ENCODE peak calls at places on chromosome 1, in nine cellular contexts. One of them, this sample, is unnamed.
A peak's percentile ranks its signal among the peaks of the same experiment; 100 is the strongest.

GRCh38 chr1:207871117-207871649 is 39.7 kb downstream of the CD34 start:
- DNase-seq in T-helper 9 cell: no peak
- DNase-seq in NCI-H1092: no peak
- DNase-seq in activated naive CD4-positive, alpha-beta T cell treated with anti-CD3 and anti-CD28 coated beads for 36 hours: no peak
- DNase-seq in GM03348: no peak
- DNase-seq in mucosa of gallbladder: no peak
- DNase-seq in ureter: no peak
- DNase-seq in NCI-H510A treated with DMSO at 0.1 percent for 48 hours: no peak
- DNase-seq in Calu3: no peak
- DNase-seq in this sample: no peak

GRCh38 chr1:5551274-5551966 is 440.8 kb downstream of the NPHP4 start:
- DNase-seq in ureter: no peak
- DNase-seq in GM03348: no peak
- DNase-seq in Calu3: no peak
- DNase-seq in NCI-H1092: no peak
- DNase-seq in activated naive CD4-positive, alpha-beta T cell treated with anti-CD3 and anti-CD28 coated beads for 36 hours: peak; percentile 25
- DNase-seq in NCI-H510A treated with DMSO at 0.1 percent for 48 hours: peak; percentile 88
- DNase-seq in T-helper 9 cell: no peak
- DNase-seq in mucosa of gallbladder: peak; percentile 72
- DNase-seq in this sample: no peak

GRCh38 chr1:104706631-104707147 is 957.0 kb downstream of the AMY1C start:
- DNase-seq in activated naive CD4-positive, alpha-beta T cell treated with anti-CD3 and anti-CD28 coated beads for 36 hours: no peak
- DNase-seq in NCI-H510A treated with DMSO at 0.1 percent for 48 hours: no peak
- DNase-seq in mucosa of gallbladder: no peak
- DNase-seq in NCI-H1092: no peak
- DNase-seq in GM03348: peak; percentile 26
- DNase-seq in ureter: no peak
- DNase-seq in Calu3: no peak
- DNase-seq in T-helper 9 cell: no peak
- DNase-seq in this sample: peak; percentile 22

GRCh38 chr1:183218981-183219621 is 33.0 kb downstream of the LAMC2 start:
- DNase-seq in T-helper 9 cell: no peak
- DNase-seq in mucosa of gallbladder: no peak
- DNase-seq in ureter: peak; percentile 84
- DNase-seq in NCI-H510A treated with DMSO at 0.1 percent for 48 hours: peak; percentile 55
- DNase-seq in Calu3: peak; percentile 21
- DNase-seq in activated naive CD4-positive, alpha-beta T cell treated with anti-CD3 and anti-CD28 coated beads for 36 hours: peak; percentile 76
- DNase-seq in NCI-H1092: no peak
- DNase-seq in GM03348: no peak
- DNase-seq in this sample: no peak

GRCh38 chr1:172723251-172723650 is 64.3 kb downstream of the FASLG start:
- DNase-seq in NCI-H1092: no peak
- DNase-seq in NCI-H510A treated with DMSO at 0.1 percent for 48 hours: no peak
- DNase-seq in T-helper 9 cell: no peak
- DNase-seq in GM03348: no peak
- DNase-seq in ureter: no peak
- DNase-seq in Calu3: no peak
- DNase-seq in activated naive CD4-positive, alpha-beta T cell treated with anti-CD3 and anti-CD28 coated beads for 36 hours: no peak
- DNase-seq in mucosa of gallbladder: no peak
- DNase-seq in this sample: no peak

GRCh38 chr1:201348211-201348566 is 29.3 kb downstream of the TNNT2 start:
- DNase-seq in GM03348: peak; percentile 81
- DNase-seq in NCI-H1092: peak; percentile 39
- DNase-seq in NCI-H510A treated with DMSO at 0.1 percent for 48 hours: peak; percentile 18
- DNase-seq in ureter: no peak
- DNase-seq in activated naive CD4-positive, alpha-beta T cell treated with anti-CD3 and anti-CD28 coated beads for 36 hours: peak; percentile 52
- DNase-seq in mucosa of gallbladder: peak; percentile 32
- DNase-seq in Calu3: peak; percentile 80
- DNase-seq in T-helper 9 cell: no peak
- DNase-seq in this sample: peak; percentile 19

GRCh38 chr1:41003640-41004220 is 17.8 kb downstream of the SLFNL1 start:
- DNase-seq in T-helper 9 cell: peak; percentile 66
- DNase-seq in activated naive CD4-positive, alpha-beta T cell treated with anti-CD3 and anti-CD28 coated beads for 36 hours: peak; percentile 98
- DNase-seq in NCI-H510A treated with DMSO at 0.1 percent for 48 hours: peak; percentile 85
- DNase-seq in GM03348: peak; percentile 95
- DNase-seq in Calu3: peak; percentile 91
- DNase-seq in mucosa of gallbladder: peak; percentile 97
- DNase-seq in NCI-H1092: no peak
- DNase-seq in ureter: peak; percentile 96
- DNase-seq in this sample: peak; percentile 99

GRCh38 chr1:209248649-209249279 is 334.8 kb upstream of the CAMK1G start:
- DNase-seq in GM03348: peak; percentile 56
- DNase-seq in Calu3: peak; percentile 79
- DNase-seq in activated naive CD4-positive, alpha-beta T cell treated with anti-CD3 and anti-CD28 coated beads for 36 hours: peak; percentile 74
- DNase-seq in mucosa of gallbladder: peak; percentile 62
- DNase-seq in T-helper 9 cell: peak; percentile 31
- DNase-seq in NCI-H510A treated with DMSO at 0.1 percent for 48 hours: peak; percentile 87
- DNase-seq in ureter: peak; percentile 72
- DNase-seq in NCI-H1092: peak; percentile 63
- DNase-seq in this sample: peak; percentile 85

This sample was measured in testis.